ENCODE peak calls at places on chromosomes 12 and 14, in five cellular contexts. E is IMR-90, K is neuronal stem cell, R is H1, J is H9. S is an unnamed sample.

GRCh38 chr14:99188721-99189120 is 83.3 kb downstream of the BCL11B start:
- DNase-seq in J (peak), K (no peak), R (peak), E (no peak), S (no peak)

GRCh38 chr14:90287791-90288190 is 31.4 kb downstream of the PSMC1 start:
- DNase-seq in R (no peak), J (no peak), K (no peak), E (no peak), S (no peak)

GRCh38 chr14:29608861-29609260 is 318.8 kb downstream of the PRKD1 start:
- DNase-seq in K (no peak), J (no peak), E (no peak), R (no peak), S (no peak)

GRCh38 chr14:22905627-22906026 is 13.3 kb downstream of the RBM23 start:
- DNase-seq in K (no peak), E (no peak), J (no peak), R (no peak), S (no peak)

GRCh38 chr14:56733396-56733795 is 76.9 kb downstream of the OTX2 start:
- DNase-seq in R (peak), E (no peak), K (no peak), J (peak), S (no peak)

GRCh38 chr12:102741196-102741595 is 175.8 kb downstream of the PAH start:
- DNase-seq in E (no peak), K (no peak), J (no peak), R (no peak), S (no peak)

GRCh38 chr12:125186471-125187147 is 121.4 kb downstream of the AACS start:
- DNase-seq in E (no peak), J (no peak), R (peak), K (no peak), S (peak)

GRCh38 chr12:28063355-28063885 is 90.9 kb upstream of the PTHLH start:
- DNase-seq in J (no peak), R (no peak), K (no peak), E (no peak), S (no peak)

GRCh38 chr12:74849801-74850200 is 312.2 kb downstream of the ATXN7L3B start:
- DNase-seq in J (no peak), K (no peak), R (no peak), E (no peak), S (no peak)

DNA sequence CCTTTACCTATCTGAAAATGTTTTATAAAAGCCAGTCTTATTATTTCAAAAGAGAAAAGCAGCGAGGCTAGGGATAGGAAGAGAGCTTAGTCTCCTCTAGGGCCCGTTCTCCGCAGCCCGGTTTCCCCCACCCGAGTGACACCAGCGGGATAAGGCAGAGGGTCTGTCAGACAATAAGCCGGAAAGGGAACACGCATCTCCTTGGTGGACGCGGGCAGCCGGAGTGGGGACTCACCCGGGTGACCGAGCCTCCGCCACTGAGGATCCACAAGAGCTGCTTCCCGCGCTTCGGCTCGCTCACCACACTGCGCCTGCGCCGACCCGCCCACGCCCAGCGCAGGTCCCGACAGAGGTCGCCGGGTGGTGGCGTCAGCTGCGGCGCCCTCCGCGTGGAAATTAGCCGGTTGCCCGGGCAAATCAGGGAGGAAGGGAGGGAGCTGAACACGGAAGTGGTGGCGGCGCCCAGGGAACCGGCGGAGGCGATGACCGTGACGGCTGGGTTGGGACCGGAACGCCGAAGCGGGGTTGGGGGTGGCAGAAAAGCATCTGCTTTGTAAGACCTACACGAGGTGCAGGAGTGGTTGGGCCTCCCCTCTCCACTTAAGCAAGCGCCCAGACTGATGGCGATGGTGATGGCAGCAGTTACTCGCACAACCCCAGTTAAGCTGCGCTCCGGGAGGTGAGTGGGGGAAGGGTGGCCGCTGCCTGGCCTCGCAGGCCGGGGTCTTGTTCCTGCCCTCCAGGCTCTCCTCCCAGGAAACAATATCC is at the start of the genes SOCS4 and WDHD1:
- DNase-seq in J (peak), K (peak), E (peak), R (peak), S (peak)
- H3K4ac ChIP-seq in J (no peak), K (no peak), E (peak), R (peak), S (no peak)

GRCh38 chr12:76029982-76030377 is 1.6 kb downstream of the PHLDA1 start:
- DNase-seq in K (no peak), E (peak), J (no peak), R (no peak), S (peak)

GRCh38 chr12:76028649-76029277 is 2.8 kb downstream of the PHLDA1 start:
- DNase-seq in J (no peak), K (no peak), E (no peak), R (no peak), S (peak)

GRCh38 chr12:76031414-76032042 is at the start of gene PHLDA1:
- DNase-seq in R (peak), K (peak), E (peak), J (peak), S (peak)

GRCh38 chr12:76031081-76031413 is 529 bp downstream of the PHLDA1 start:
- DNase-seq in E (no peak), R (no peak), J (no peak), K (no peak), S (no peak)

DNA sequence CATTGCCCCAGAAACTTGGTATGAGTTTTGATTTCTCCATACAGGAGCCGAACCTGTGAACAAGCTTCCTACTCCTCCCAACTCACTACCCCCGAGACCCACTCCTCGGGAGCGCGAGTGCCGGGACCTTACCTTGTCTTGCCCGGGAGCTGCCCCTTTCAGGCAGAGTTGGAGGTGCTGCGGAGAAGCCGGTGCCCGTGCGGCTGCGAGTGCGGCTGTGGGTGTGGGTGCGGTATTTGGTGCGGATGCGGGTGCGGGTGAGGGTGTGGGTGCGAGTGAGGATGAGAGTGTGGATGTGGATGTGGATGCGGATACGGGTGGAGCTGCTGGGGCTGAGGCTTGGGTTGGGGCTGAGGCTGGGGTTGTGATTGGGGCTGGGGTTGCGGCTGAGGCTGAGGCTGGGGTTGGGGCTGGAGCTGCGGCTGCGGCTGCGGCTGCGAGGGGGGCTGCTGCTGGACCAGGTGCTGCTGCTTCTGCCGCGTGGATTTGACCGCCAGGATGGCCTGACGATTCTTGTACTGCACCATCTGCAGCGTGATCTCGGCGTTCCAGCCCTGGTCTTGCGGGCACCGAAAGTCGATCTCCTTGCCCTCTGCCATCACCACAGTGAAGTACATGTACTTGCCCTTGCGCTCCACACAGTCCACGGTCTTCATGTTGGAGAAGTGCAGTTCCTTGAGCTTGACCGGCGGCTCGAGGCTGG is 1.0 kb downstream of the PHLDA1 start:
- DNase-seq in K (no peak), R (peak), E (peak), J (no peak), S (no peak)
- H3K4ac ChIP-seq in K (no peak), R (peak), E (peak), J (no peak), S (peak)

GRCh38 chr14:61358812-61359211 is 37.4 kb downstream of the PRKCH start:
- DNase-seq in R (no peak), K (no peak), E (no peak), J (no peak), S (no peak)
- H3K4ac ChIP-seq in R (no peak), K (no peak), E (no peak), J (no peak), S (no peak)

DNA sequence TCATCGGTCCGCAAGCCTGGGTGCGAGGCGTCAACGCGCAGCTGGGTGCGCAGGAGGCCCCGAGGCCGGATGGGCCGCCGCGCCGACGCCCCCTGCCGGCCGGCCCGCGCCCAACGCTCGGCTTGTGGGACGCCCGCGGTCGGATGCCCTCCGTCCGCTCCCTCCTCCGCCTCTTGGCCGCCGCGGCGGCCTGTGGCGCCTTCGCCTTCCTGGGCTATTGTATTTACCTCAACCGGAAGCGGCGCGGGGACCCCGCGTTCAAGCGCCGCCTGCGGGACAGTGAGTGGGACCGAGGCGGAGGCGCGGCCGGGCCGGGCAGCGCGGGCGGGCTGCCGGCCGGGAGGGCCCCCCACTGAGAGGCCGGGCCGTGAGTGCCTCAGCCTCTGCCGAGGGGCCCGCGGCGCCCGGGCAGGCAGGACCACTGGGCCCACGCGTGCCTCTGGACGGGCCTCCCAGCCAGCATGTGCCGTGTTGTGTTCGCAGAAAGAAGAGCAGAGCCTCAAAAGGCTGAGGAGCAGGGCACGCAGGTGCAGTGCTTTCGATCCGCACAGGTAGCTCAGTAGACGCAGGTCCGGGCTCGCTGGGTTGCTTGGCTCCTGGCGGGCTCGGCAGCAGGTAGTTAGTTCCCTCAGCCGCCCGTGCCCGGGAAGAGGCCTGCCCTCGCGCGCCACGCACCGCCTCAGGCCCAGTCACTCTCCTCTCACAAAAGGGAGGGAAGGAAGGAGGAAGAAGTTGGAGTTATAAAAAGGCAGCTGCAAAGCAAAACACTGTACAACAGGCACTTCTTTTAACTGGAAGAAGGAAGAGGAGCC is at the start of gene TOMM20L:
- DNase-seq in R (peak), J (peak), E (peak), K (peak), S (peak)
- H3K4ac ChIP-seq in R (peak), J (no peak), E (peak), K (no peak), S (peak)

GRCh38 chr12:10358131-10358530 is 31.7 kb downstream of the KLRK1 start:
- DNase-seq in R (no peak), J (no peak), E (no peak), K (no peak), S (no peak)
- H3K4ac ChIP-seq in R (no peak), J (no peak), E (no peak), K (no peak), S (no peak)

DNA sequence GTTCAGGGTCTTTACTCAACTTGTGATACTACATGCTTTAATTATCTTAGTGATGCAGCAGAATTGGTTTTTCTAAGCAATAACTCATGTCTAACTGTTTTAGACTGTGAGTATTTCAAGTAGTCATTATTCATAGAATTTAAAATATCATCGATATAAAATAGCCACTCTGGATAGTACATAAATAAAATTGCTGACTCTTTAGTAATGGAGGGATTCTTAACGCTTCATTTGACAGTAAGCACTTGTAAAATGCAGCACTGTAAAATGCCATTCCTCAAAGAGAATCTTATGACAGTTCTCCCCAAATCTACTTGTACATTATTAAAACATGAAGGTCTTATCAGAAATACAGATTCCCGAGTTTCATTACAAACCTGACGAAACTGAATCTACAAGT is 262.8 kb upstream of the LRFN5 start:
- DNase-seq in E (no peak), K (no peak), R (no peak), J (no peak), S (no peak)
- H3K4ac ChIP-seq in E (no peak), K (no peak), R (no peak), J (no peak), S (no peak)

GRCh38 chr14:24432259-24433131 is 2.7 kb downstream of the KHNYN start:
- DNase-seq in J (no peak), K (no peak), E (peak), R (no peak), S (no peak)

GRCh38 chr14:24431569-24432258 is 2.0 kb downstream of the KHNYN start:
- DNase-seq in R (peak), J (peak), K (peak), E (peak), S (peak)

GRCh38 chr14:24429395-24430142 is at the start of the genes CBLN3 and KHNYN:
- DNase-seq in J (peak), E (peak), R (peak), K (peak), S (peak)

GRCh38 chr14:24430143-24430681 is 458 bp downstream of the KHNYN start:
- DNase-seq in R (peak), K (peak), E (peak), J (peak), S (peak)

DNA sequence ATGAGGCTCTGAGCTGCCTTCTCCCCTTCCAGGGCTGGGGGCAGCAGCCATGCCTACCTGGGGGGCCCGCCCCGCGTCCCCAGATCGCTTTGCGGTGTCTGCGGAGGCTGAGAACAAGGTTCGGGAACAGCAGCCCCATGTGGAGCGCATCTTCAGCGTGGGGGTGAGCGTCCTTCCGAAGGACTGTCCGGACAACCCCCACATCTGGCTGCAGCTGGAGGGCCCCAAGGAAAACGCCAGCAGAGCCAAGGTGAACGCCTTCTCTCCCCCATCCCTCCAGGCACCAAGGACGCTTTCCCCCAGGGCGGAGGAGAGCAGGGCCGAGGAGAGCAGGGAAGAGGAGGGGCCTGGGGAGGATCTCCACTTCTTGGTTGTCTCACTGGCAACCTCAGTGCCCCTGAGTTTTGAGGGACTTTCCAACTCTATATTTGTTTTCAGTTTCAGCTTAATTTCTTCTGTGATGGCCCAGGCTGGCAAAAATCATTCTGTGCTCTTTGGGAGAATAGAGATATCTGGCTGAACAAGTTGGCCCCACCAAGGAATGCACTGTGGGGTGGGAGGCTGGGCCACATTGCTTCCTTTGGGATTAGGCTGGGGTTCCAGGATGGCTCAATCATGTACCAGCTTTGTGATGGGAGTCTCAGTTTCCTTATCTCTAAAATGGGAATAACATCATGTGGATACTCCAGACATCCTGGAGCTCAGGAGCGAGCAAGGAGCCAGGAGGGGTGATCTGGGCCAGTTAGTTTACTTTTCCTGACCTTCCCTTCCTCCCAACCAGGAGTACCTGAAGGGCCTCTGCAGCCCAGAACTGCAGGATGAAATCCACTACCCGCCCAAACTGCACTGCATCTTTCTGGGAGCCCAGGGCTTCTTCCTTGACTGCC is 1.2 kb downstream of the KHNYN start:
- DNase-seq in J (no peak), E (peak), K (no peak), R (no peak), S (peak)
- H3K4ac ChIP-seq in J (no peak), E (peak), K (no peak), R (no peak), S (peak)

S was measured in mesenchymal stem cell.